ENCODE peak calls at places on chromosomes 16 and 17, in seven cellular contexts. K, P, D, Q, E, W and A are unnamed samples.

GRCh38 chr17:3546997-3547396 is 10.6 kb downstream of the TRPV3 start:
- DNase-seq in K (no peak), P (no peak), D (no peak), Q (no peak), E (no peak), W (no peak), A (no peak)

GRCh38 chr17:4304417-4305027 is 40.7 kb upstream of the ANKFY1 start:
- DNase-seq in K (peak; percentile 62), P (peak; percentile 58), D (peak; percentile 69), Q (peak; percentile 22), E (peak; percentile 28), W (peak; percentile 65), A (peak; percentile 67)

GRCh38 chr16:56547120-56547948 is 17.5 kb upstream of the MT4 start:
- DNase-seq in K (peak; percentile 75), P (no peak), D (peak; percentile 90), Q (peak; percentile 34), E (peak; percentile 83), W (peak; percentile 54), A (no peak)

GRCh38 chr16:58034128-58034685 is 8.7 kb downstream of the MMP15 start:
- DNase-seq in K (no peak), P (peak; percentile 20), D (no peak), Q (no peak), E (no peak), W (peak; percentile 31), A (no peak)

GRCh38 chr16:9441021-9441420 is 349.6 kb downstream of the HAPSTR1 start:
- DNase-seq in K (no peak), P (no peak), D (peak; percentile 20), Q (no peak), E (no peak), W (peak; percentile 2), A (no peak)

GRCh38 chr17:58643147-58643546 is 48.7 kb downstream of the TEX14 start:
- DNase-seq in K (peak; percentile 60), P (no peak), D (no peak), Q (peak; percentile 34), E (peak; percentile 85), W (no peak), A (no peak)

GRCh38 chr16:3235856-3236669 is 1.1 kb upstream of the ZNF200 start:
- DNase-seq in K (no peak), P (no peak), D (peak; percentile 43), Q (no peak), E (no peak), W (no peak), A (no peak)

GRCh38 chr16:89246383-89246902 is 28.9 kb downstream of the ZNF778 start:
- DNase-seq in K (no peak), P (no peak), D (no peak), Q (no peak), E (no peak), W (no peak), A (no peak)

GRCh38 chr17:55612691-55613141 is 101.5 kb upstream of the SMIM36 start:
- DNase-seq in K (peak; percentile 44), P (no peak), D (no peak), Q (no peak), E (no peak), W (no peak), A (no peak)

GRCh38 chr16:65524997-65525396 is 403.1 kb upstream of the CDH11 start:
- DNase-seq in K (peak; percentile 56), P (no peak), D (no peak), Q (no peak), E (peak; percentile 50), W (no peak), A (no peak)

GRCh38 chr16:84839054-84839453 is 19.3 kb downstream of the CRISPLD2 start:
- DNase-seq in K (peak; percentile 93), P (no peak), D (no peak), Q (peak; percentile 48), E (peak; percentile 16), W (no peak), A (no peak)

GRCh38 chr17:77494664-77495435 is 354.1 kb downstream of the SEC14L1 start:
- DNase-seq in K (peak; percentile 66), P (peak; percentile 88), D (peak; percentile 87), Q (peak; percentile 44), E (peak; percentile 48), W (peak; percentile 82), A (peak; percentile 84)

GRCh38 chr17:9355841-9356240 is 219.8 kb downstream of the STX8 start:
- DNase-seq in K (no peak), P (no peak), D (no peak), Q (no peak), E (no peak), W (peak; percentile 3), A (no peak)

GRCh38 chr17:15398736-15399331 is 57.4 kb upstream of the TEKT3 start:
- DNase-seq in K (peak; percentile 68), P (no peak), D (no peak), Q (no peak), E (peak; percentile 28), W (no peak), A (no peak)

GRCh38 chr17:50524838-50525237 is 7.7 kb upstream of the EPN3 start:
- DNase-seq in K (no peak), P (no peak), D (no peak), Q (no peak), E (no peak), W (no peak), A (no peak)
- TF ChIP-seq CTCF in K (no peak), P (no peak), D (no peak), Q (no peak), E (no peak), W (no peak), A (no peak)

GRCh38 chr17:73210002-73210678 is 17.3 kb downstream of the COG1 start:
- DNase-seq in K (no peak), P (no peak), D (no peak), Q (no peak), E (no peak), W (no peak), A (no peak)
- TF ChIP-seq CTCF in K (peak; percentile 44), P (no peak), D (peak; percentile 49), Q (peak; percentile 44), E (peak; percentile 17), W (peak; percentile 65), A (no peak)

DNA sequence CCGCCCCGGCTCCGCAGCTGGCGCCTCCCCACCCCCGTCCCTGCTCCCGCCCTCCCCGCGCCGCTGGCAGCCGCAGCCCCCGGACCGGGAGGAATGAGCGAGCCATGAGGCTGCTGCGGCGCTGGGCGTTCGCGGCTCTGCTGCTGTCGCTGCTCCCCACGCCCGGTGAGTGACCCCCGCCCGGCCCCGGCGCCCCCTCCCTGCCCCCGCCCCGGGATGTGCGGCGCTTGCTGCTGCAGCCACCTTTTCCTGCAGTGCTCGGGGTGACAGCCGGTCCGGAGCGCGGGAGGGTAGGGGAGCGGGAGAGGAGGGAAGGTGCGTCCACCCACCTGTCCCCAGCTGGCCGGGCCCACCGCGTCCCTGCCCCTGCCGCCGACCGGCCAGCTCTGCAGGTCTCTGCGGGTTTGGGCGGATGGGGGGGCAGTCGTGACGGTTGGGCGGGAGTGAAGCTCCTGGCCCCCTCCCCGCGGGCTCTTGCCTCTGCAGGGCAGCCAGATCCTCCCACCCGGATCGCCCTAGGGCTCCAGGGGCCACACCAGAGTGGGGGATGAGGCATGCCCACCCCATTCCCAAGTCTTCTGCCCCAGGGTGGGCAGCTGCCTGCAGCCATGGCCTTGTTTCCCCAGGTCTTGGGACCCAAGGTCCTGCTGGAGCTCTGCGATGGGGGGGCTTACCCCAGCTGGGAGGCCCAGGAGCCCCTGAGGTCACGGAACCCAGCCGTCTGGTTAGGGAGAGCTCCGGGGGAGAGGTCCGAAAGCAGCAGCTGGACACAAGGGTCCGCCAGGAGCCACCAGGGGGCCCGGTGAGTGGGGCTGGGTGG is 518 bp downstream of the ADAM11 start:
- DNase-seq in K (no peak), P (no peak), D (peak; percentile 25), Q (no peak), E (no peak), W (no peak), A (no peak)
- TF ChIP-seq CTCF in K (no peak), P (no peak), D (peak; percentile 33), Q (no peak), E (no peak), W (no peak), A (no peak)

GRCh38 chr16:86984286-86984685 is 332.9 kb downstream of the C16orf95 start:
- DNase-seq in K (no peak), P (no peak), D (no peak), Q (no peak), E (no peak), W (no peak), A (no peak)

GRCh38 chr16:86982912-86983311 is 334.3 kb downstream of the C16orf95 start:
- DNase-seq in K (no peak), P (no peak), D (no peak), Q (no peak), E (no peak), W (no peak), A (no peak)

GRCh38 chr16:86983621-86984020 is 333.6 kb downstream of the C16orf95 start:
- DNase-seq in K (no peak), P (no peak), D (no peak), Q (no peak), E (no peak), W (no peak), A (no peak)

GRCh38 chr16:86980644-86981043 is 336.5 kb downstream of the C16orf95 start:
- DNase-seq in K (no peak), P (no peak), D (no peak), Q (no peak), E (no peak), W (no peak), A (no peak)

DNA sequence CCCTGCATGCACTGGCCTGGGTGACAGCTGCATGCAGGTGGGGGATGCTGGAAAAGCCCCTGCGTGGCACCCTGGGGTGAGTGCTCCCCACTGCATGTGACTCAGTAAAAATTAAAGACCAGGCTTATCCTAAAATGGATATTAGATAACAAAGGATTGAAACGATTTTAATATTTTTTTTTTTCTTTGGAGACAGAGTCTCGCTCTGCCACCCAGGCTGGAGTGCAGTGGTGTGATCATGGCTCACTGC is 334.9 kb downstream of the C16orf95 start:
- DNase-seq in K (no peak), P (no peak), D (no peak), Q (no peak), E (no peak), W (no peak), A (no peak)
- TF ChIP-seq CTCF in K (no peak), P (no peak), D (no peak), Q (no peak), E (no peak), W (no peak), A (no peak)